ENCODE peak calls at places on chromosome 1, in four cellular contexts. H is GM12878, W is SK-N-SH, Y is K562. U is an unnamed sample.

GRCh38 chr1:9892563-9893528 is 17.2 kb downstream of the CTNNBIP1 start:
- DNase-seq in H (no peak), W (no peak), Y (no peak), U (no peak)

GRCh38 chr1:50697440-50698421 is 262.3 kb downstream of the FAF1 start:
- DNase-seq in H (no peak), W (no peak), Y (no peak), U (no peak)

GRCh38 chr1:243525085-243525487 is 269.2 kb downstream of the SDCCAG8 start:
- DNase-seq in H (no peak), W (no peak), Y (no peak), U (peak; percentile 13)

GRCh38 chr1:156814571-156815260 is 1.9 kb downstream of the SH2D2A start:
- DNase-seq in H (no peak), W (no peak), Y (no peak), U (no peak)

GRCh38 chr1:14996133-14997050 is 157.2 kb upstream of the TMEM51 start:
- DNase-seq in H (no peak), W (peak; percentile 37), Y (peak; percentile 75), U (peak; percentile 74)

GRCh38 chr1:177858222-177858894 is 111.5 kb downstream of the SEC16B start:
- DNase-seq in H (no peak), W (no peak), Y (no peak), U (no peak)

GRCh38 chr1:116218922-116219321 is 107.7 kb downstream of the MAB21L3 start:
- DNase-seq in H (no peak), W (no peak), Y (no peak), U (peak; percentile 14)

GRCh38 chr1:70438529-70438928 is 27.5 kb downstream of the CTH start:
- DNase-seq in H (no peak), W (no peak), Y (no peak), U (no peak)

GRCh38 chr1:223125249-223125648 is 17.8 kb downstream of the TLR5 start:
- DNase-seq in H (no peak), W (no peak), Y (no peak), U (no peak)

GRCh38 chr1:57112148-57112547 is 146.3 kb upstream of the C8B start:
- DNase-seq in H (no peak), W (no peak), Y (no peak), U (no peak)

GRCh38 chr1:52955129-52955970 is 28.3 kb downstream of the SCP2 start:
- DNase-seq in H (no peak), W (peak; percentile 56), Y (no peak), U (peak; percentile 18)

GRCh38 chr1:174165471-174166137 is 6.3 kb downstream of the RABGAP1L start:
- DNase-seq in H (no peak), W (no peak), Y (no peak), U (no peak)

GRCh38 chr1:195332102-195332501 is 1276.1 kb downstream of the KCNT2 start:
- DNase-seq in H (no peak), W (no peak), Y (no peak), U (no peak)

GRCh38 chr1:193707271-193708015 is 521.0 kb upstream of the B3GALT2 start:
- DNase-seq in H (no peak), W (no peak), Y (no peak), U (no peak)

GRCh38 chr1:3695326-3696217 is 43.3 kb downstream of the TP73 start:
- DNase-seq in H (no peak), W (peak; percentile 96), Y (peak; percentile 85), U (peak; percentile 10)

GRCh38 chr1:54332781-54333585 is 73.2 kb downstream of the SSBP3 start:
- DNase-seq in H (no peak), W (no peak), Y (no peak), U (no peak)

GRCh38 chr1:2135425-2135824 is 59.1 kb downstream of the FAAP20 start:
- DNase-seq in H (no peak), W (peak; percentile 69), Y (no peak), U (peak; percentile 58)

GRCh38 chr1:44322367-44322766 is 32.7 kb downstream of the ERI3 start:
- DNase-seq in H (no peak), W (no peak), Y (no peak), U (no peak)

GRCh38 chr1:221328371-221328770 is 413.5 kb downstream of the DUSP10 start:
- DNase-seq in H (no peak), W (no peak), Y (no peak), U (no peak)

GRCh38 chr1:63770381-63770780 is 3.4 kb upstream of the ROR1 start:
- DNase-seq in H (no peak), W (no peak), Y (no peak), U (no peak)

GRCh38 chr1:163161841-163162240 is 40.9 kb downstream of the RGS5 start:
- DNase-seq in H (no peak), W (no peak), Y (no peak), U (no peak)

GRCh38 chr1:109723351-109723750 is 11.3 kb downstream of the GSTM5 start:
- DNase-seq in H (no peak), W (no peak), Y (no peak), U (peak; percentile 29)

DNA sequence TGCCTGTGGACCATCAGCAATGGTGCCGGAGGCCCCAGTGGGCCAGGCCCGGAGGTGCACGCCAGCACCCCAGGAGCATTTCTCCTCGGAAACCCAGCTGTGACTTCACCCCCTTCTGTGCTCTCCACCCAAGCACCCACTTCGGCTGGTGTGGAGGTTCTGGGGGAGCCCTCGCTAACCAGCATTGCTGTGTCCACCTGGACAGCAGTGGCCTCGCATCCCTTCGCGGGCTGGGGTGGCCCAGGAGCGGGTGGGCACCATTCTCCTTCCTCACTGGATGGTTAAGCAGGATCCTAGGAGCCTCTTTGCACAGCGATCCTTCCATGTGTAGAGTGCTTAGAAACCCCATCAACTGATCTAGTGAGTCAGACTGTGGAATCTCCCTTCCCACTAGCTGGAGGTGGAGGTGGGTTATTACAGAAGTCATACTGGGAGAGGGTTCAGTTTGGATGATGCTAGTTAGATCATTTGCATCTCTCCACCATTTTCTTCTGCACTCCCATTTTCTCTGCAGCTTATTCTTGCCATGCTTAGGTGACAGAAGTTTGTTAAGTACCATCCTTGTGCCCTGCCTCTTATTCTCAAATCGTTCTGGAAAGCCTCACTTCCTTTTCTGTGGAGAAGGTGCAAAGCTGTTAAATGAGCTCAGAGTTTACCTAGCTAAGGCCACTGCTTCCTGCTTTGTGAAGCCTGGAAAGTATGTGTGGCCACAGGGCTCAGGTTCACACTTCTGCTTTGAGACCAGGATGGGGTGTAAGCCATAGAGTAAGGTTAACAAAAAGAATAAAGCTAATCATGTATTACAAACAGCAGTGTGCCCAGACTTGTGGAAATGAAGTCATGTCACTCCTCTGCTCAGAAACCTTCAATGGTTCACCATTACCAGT is 32.3 kb downstream of the TBX19 start:
- DNase-seq in H (no peak), W (no peak), Y (no peak), U (no peak)
- TF ChIP-seq NFIC in H (no peak), W (no peak), Y (no peak), U (no peak)

DNA sequence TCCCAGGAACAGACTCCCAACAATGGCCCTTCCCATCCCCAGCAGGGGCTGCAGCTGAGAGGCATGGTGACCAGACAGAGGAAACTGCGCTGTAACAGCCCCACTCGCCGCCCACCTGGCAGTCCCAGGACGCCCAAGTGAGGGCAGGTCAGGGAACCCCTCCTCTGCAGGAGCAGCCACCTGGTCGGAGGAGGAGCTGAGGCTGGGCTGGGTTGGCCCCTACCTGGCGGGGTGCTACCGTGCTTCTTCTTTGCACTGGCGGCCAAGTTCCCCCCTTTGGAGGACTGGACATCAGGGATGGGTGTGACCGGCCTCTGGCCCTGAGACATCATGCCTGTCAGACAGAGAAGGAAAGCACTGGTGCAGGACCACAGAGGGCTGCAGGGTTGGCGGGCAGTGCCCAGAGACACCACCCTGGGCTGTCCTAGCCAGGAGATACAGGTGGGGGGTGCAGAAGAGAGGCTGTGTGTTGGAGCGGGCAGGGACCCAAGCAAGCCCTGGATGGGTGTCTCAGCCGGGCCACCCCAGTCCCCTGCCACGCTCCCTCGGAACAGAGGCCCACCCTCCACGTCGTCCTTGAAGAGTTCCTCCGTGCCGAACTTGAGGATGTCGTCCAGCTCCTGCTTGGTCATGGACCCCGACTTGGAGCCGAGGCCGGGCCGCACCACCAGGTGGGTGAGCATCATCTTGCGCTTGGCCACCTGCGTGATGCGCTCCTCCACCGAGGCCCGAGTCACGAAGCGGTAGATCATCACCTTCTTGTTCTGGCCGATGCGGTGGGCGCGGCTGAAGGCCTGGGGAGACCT is 51.6 kb downstream of the CHD5 start:
- DNase-seq in H (no peak), W (no peak), Y (no peak), U (no peak)
- TF ChIP-seq NFIC in H (no peak), W (no peak), Y (no peak), U (no peak)

GRCh38 chr1:31545927-31546540 is 30.3 kb upstream of the TINAGL1 start:
- DNase-seq in H (no peak), W (no peak), Y (no peak), U (no peak)

GRCh38 chr1:31551206-31551605 is 25.1 kb upstream of the TINAGL1 start:
- DNase-seq in H (no peak), W (no peak), Y (no peak), U (no peak)

GRCh38 chr1:31548899-31549806 is 27.2 kb upstream of the TINAGL1 start:
- DNase-seq in H (peak; percentile 91), W (peak; percentile 88), Y (peak; percentile 91), U (peak; percentile 79)

GRCh38 chr1:31549807-31550620 is 26.3 kb upstream of the TINAGL1 start:
- DNase-seq in H (peak; percentile 40), W (no peak), Y (no peak), U (peak; percentile 50)

GRCh38 chr1:31548518-31548898 is 27.8 kb upstream of the TINAGL1 start:
- DNase-seq in H (no peak), W (peak; percentile 32), Y (peak; percentile 83), U (no peak)
- TF ChIP-seq NFIC in H (no peak), W (no peak), Y (peak; percentile 43), U (no peak)

DNA sequence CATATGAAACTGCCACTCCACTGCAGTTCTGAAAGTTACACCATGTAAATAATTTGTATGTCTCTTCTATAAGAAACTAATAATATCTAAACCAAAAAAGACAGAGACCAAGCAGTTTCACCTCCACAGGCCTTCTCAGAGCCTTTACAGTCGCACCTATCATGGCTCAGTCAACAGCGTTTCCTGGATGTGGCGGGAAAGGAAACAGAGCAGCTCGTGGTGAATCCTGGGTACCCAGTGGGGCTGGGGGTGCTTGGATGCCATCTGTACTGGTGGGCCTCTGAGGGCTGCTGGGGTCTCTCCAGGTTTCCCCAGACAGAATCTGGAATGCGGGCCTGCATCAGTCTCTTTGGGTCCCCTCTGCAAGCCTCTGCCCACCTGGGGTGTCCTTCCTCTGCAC is 100.2 kb upstream of the CASZ1 start:
- DNase-seq in H (no peak), W (no peak), Y (no peak), U (no peak)
- TF ChIP-seq NFIC in H (no peak), W (no peak), Y (no peak), U (no peak)

GRCh38 chr1:228339766-228340685 is 66.6 kb downstream of the TRIM11 start:
- DNase-seq in H (no peak), W (no peak), Y (no peak), U (no peak)
- TF ChIP-seq NFIC in H (no peak), W (no peak), Y (no peak), U (no peak)

GRCh38 chr1:187041104-187041503 is 212.4 kb downstream of the PLA2G4A start:
- DNase-seq in H (no peak), W (no peak), Y (no peak), U (no peak)
- TF ChIP-seq NFIC in H (no peak), W (no peak), Y (no peak), U (no peak)

DNA sequence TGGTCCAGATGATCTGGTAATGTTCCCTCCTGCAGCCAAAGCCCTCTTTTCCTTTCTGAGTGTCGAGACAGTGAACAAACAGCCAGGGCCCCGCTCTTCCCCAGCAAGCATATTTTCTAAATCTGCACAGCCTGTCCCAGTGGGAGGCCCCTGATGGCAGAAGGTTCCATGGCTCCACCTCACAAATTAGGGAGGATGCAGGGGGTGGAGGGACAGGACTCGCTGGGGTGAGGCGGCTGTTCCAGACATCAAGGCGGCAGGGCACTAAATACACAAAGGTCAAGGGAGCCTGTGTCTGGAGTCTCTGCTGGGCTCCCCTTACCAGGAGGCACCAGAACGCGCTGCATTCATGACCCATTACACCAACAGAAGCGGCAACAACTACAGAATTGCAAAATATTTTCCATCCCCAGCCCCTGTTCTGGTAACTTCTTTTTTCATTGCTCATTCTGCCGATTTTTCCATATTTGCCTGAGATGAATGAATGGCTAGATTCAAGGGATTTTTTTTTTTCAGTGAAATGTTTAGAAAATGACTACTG is 27.0 kb upstream of the PRELP start:
- DNase-seq in H (no peak), W (no peak), Y (no peak), U (no peak)
- TF ChIP-seq NFIC in H (no peak), W (no peak), Y (no peak), U (no peak)